ENCODE peak calls at places on chromosomes 4 and X, in ten cellular contexts. N, Y, Q, Z, B, X, F, A, R and M are unnamed samples.

GRCh38 chr4:122759639-122760310 is 27.3 kb downstream of the BBS12 start:
- DNase-seq in F (no peak), Z (no peak), B (no peak), Y (no peak), R (no peak), A (no peak), N (no peak), X (no peak), Q (no peak), M (no peak)

GRCh38 chr4:8847331-8847730 is 24.3 kb downstream of the HMX1 start:
- DNase-seq in Q (no peak), X (no peak), Y (peak), N (no peak), B (no peak), R (no peak), A (peak), Z (no peak), F (peak), M (no peak)

GRCh38 chrX:40158036-40158706 is 60.4 kb upstream of the BCOR start:
- DNase-seq in N (peak), R (no peak), X (no peak), F (no peak), B (no peak), A (no peak), Y (no peak), Z (no peak), Q (peak), M (no peak)

GRCh38 chr4:55340246-55340645 is 5.8 kb upstream of the SRD5A3 start:
- DNase-seq in B (no peak), Q (no peak), Y (no peak), N (no peak), F (no peak), R (no peak), A (no peak), Z (no peak), X (no peak), M (no peak)

GRCh38 chr4:145609494-145610427 is 9.4 kb upstream of the MMAA start:
- DNase-seq in Q (peak), A (peak), F (no peak), X (peak), R (peak), N (peak), B (peak), Y (no peak), Z (peak), M (no peak)

GRCh38 chrX:24594531-24594930 is 52.6 kb downstream of the PCYT1B start:
- DNase-seq in N (no peak), Q (no peak), Z (no peak), Y (no peak), R (no peak), B (no peak), A (no peak), X (no peak), F (no peak), M (no peak)

GRCh38 chr4:35565640-35566039 is 678.7 kb downstream of the ARAP2 start:
- DNase-seq in Q (no peak), B (no peak), Y (peak), X (no peak), N (no peak), A (no peak), F (no peak), Z (no peak), R (no peak), M (no peak)

GRCh38 chrX:69807400-69807799 is 191.5 kb downstream of the EDA start:
- DNase-seq in Y (no peak), B (no peak), X (no peak), A (no peak), N (no peak), Z (no peak), R (no peak), F (no peak), Q (no peak), M (no peak)

GRCh38 chr4:71187399-71188196 is 151.2 kb upstream of the SLC4A4 start:
- DNase-seq in Y (no peak), R (no peak), Q (no peak), B (peak), N (peak), X (peak), F (peak), A (peak), Z (no peak), M (no peak)

GRCh38 chr4:105631818-105632400 is 76.6 kb downstream of the INTS12 start:
- DNase-seq in R (no peak), Y (no peak), A (no peak), N (no peak), B (no peak), X (no peak), Z (no peak), Q (no peak), F (no peak), M (no peak)
- TF ChIP-seq EP300 in R (no peak), Y (no peak), A (no peak), N (no peak), B (no peak), X (no peak), Z (no peak), Q (no peak), F (no peak), M (no peak)

DNA sequence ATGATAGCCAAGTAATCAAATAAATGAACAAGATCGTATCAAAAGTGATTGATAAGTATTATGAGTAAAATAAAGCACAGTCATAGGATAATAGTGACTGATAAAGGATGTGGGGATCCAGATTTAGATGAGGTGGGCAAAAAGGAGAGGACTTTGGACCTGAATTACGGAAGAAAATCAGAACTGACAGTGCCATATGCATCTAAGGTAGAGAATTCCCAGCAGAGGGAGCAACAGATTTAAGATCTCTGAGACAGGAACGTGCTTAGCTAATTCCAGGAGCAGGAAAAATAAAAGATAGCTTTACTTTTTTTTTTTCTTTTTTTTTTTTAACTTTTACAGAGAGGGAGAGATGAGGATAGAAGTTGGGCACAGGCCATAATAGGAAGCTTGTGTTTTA is 189.9 kb downstream of the NWD2 start:
- DNase-seq in Z (no peak), Q (no peak), B (no peak), X (no peak), F (no peak), N (peak), A (no peak), R (no peak), Y (no peak), M (no peak)
- TF ChIP-seq CTCF in Z (no peak), Q (no peak), B (no peak), X (no peak), F (no peak), N (peak), A (no peak), R (no peak), Y (no peak), M (no peak)

GRCh38 chrX:27675493-27675892 is 85.3 kb downstream of the DCAF8L2 start:
- DNase-seq in X (no peak), R (no peak), B (no peak), A (no peak), Z (no peak), Q (no peak), Y (no peak), F (no peak), N (peak), M (no peak)
- TF ChIP-seq EP300 in X (no peak), R (no peak), B (no peak), A (no peak), Z (no peak), Q (no peak), Y (no peak), F (no peak), N (no peak), M (no peak)

GRCh38 chr4:1246901-1247810 is 1.8 kb downstream of the CTBP1 start:
- DNase-seq in Y (peak), X (no peak), B (peak), Z (peak), Q (peak), F (peak), R (no peak), A (peak), N (no peak), M (no peak)

GRCh38 chr4:1248262-1249147 is at the start of gene CTBP1:
- DNase-seq in A (peak), Q (peak), Z (peak), B (peak), F (peak), X (peak), Y (peak), R (peak), N (peak), M (no peak)

GRCh38 chr4:1246111-1246881 is 2.6 kb downstream of the CTBP1 start:
- DNase-seq in N (no peak), A (peak), F (peak), X (no peak), R (no peak), Z (no peak), Y (peak), B (peak), Q (peak), M (no peak)

GRCh38 chr4:1249148-1249730 is 309 bp upstream of the CTBP1 start:
- DNase-seq in B (peak), A (peak), Q (peak), X (peak), N (peak), F (peak), R (peak), Y (peak), Z (peak), M (peak)

DNA sequence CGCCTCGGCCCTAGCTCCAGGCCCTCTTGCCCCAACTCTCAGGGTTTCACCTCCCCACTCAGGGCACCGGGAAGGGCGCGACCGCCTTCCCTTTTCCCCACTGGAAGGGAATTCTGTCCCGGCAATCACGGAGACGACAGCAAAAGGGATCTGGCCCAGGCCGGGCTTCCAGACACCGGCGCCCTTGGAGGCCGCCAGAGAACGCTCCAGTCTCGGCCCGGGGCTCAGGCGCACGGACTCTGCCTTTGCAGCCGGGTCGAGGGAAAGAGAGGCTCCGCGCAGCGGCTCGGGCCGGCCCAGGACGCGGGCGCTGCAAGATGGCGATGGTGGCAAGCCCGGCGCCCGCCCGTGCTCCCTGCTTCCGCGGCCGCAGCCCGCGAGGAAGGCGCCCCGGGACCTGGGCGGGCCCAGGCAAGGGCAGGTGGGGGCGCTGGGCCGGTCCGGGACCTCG is 1.1 kb downstream of the CTBP1 start:
- DNase-seq in A (no peak), F (peak), X (no peak), Y (peak), Q (no peak), B (no peak), N (no peak), Z (no peak), R (no peak), M (no peak)
- TF ChIP-seq CTCF in A (no peak), F (no peak), X (no peak), Y (no peak), Q (no peak), B (no peak), N (no peak), Z (no peak), R (no peak), M (no peak)

GRCh38 chr4:22391548-22391947 is 124.3 kb downstream of the ADGRA3 start:
- DNase-seq in Z (no peak), A (no peak), B (no peak), F (no peak), N (no peak), X (no peak), Q (no peak), Y (no peak), R (no peak), M (no peak)
- TF ChIP-seq EP300 in Z (no peak), A (no peak), B (no peak), F (no peak), N (no peak), X (no peak), Q (no peak), Y (no peak), R (no peak), M (no peak)

DNA sequence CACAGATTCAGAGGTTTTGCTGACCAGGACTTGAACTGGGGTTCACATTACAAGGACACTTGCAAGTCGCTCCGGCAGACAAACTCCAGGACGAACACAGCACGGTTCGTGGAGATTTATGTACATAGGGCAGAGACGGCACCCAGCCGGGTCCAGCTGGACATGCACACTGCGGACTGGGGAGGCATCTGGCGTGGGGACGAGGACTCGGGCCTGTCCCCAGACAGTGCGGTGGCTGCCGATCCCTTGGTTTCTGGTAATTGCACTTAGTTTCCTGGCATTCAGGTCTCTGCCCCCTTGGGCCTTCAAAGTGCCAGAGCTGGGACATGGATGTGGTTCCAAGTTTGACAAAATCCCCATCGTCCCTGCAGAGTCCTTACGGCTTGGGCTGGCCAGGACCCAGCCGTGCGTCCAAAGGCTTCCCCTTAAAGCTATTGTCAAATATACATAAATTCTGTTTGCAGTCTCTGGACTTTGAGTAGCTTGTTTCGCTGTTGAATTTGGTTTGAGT is 6.3 kb upstream of the C4orf50 start:
- DNase-seq in Q (no peak), B (no peak), Y (no peak), Z (no peak), A (no peak), R (no peak), X (no peak), F (no peak), N (no peak), M (no peak)
- TF ChIP-seq CTCF in Q (no peak), B (no peak), Y (no peak), Z (no peak), A (no peak), R (no peak), X (no peak), F (no peak), N (no peak), M (no peak)

DNA sequence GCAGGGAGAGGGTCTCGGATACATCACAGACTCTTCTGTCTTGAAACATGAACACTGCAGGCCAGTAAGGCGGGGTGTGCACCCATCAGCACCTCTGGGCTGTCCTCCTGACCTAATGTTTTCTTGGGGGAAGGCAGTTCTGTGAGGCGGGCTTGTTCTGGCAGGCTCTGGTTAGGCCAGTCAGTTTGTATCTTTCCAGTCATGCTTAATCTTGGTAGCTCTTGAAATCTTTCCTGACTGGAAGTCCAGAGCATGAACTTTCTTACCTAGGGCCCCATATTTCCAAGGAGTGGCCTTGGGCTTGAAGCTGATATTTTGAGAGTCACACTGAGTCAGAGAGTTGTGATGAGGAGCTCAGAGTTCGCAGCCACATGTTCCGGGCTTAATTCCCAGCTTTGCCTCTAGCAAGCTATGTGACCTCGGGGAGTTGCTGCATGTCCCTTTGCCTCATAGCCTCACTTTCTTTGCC is 54.2 kb upstream of the RASSF6 start:
- DNase-seq in R (no peak), F (no peak), B (no peak), Z (no peak), N (no peak), Q (no peak), X (no peak), Y (no peak), A (no peak), M (no peak)
- TF ChIP-seq EP300 in R (no peak), F (no peak), B (no peak), Z (no peak), N (no peak), Q (no peak), X (no peak), Y (no peak), A (no peak), M (no peak)

GRCh38 chrX:136210243-136210642 is 41.0 kb downstream of the MAP7D3 start:
- DNase-seq in Y (no peak), A (no peak), N (no peak), Q (no peak), F (no peak), Z (no peak), X (no peak), B (no peak), R (no peak), M (no peak)

GRCh38 chrX:136209751-136210150 is 41.4 kb downstream of the MAP7D3 start:
- DNase-seq in X (no peak), Q (no peak), A (no peak), B (no peak), F (no peak), Y (no peak), R (no peak), Z (no peak), N (no peak), M (no peak)

GRCh38 chrX:136207546-136207945 is 43.7 kb downstream of the MAP7D3 start:
- DNase-seq in R (no peak), Y (no peak), N (no peak), F (no peak), Q (no peak), B (no peak), A (no peak), Z (no peak), X (no peak), M (no peak)

GRCh38 chrX:136210806-136211205 is 40.4 kb downstream of the MAP7D3 start:
- DNase-seq in Q (no peak), Y (no peak), B (no peak), A (no peak), Z (no peak), R (no peak), F (no peak), N (no peak), X (no peak), M (no peak)

GRCh38 chrX:136209016-136209738 is 42.0 kb downstream of the MAP7D3 start:
- DNase-seq in Z (peak), B (no peak), R (peak), Q (peak), F (peak), X (peak), N (peak), A (peak), Y (no peak), M (no peak)
- TF ChIP-seq CTCF in Z (peak), B (peak), R (peak), Q (peak), F (peak), X (peak), N (peak), A (peak), Y (peak), M (peak)

GRCh38 chr4:25466966-25467697 is 90.1 kb downstream of the ANAPC4 start:
- DNase-seq in R (no peak), X (no peak), Y (no peak), Q (no peak), A (no peak), B (no peak), F (no peak), N (no peak), Z (no peak), M (no peak)

GRCh38 chr4:25467843-25468242 is 90.8 kb downstream of the ANAPC4 start:
- DNase-seq in R (no peak), A (no peak), Q (no peak), Y (no peak), X (no peak), N (no peak), Z (no peak), B (no peak), F (no peak), M (no peak)
- TF ChIP-seq EP300 in R (no peak), A (no peak), Q (no peak), Y (no peak), X (no peak), N (no peak), Z (no peak), B (no peak), F (no peak), M (no peak)

DNA sequence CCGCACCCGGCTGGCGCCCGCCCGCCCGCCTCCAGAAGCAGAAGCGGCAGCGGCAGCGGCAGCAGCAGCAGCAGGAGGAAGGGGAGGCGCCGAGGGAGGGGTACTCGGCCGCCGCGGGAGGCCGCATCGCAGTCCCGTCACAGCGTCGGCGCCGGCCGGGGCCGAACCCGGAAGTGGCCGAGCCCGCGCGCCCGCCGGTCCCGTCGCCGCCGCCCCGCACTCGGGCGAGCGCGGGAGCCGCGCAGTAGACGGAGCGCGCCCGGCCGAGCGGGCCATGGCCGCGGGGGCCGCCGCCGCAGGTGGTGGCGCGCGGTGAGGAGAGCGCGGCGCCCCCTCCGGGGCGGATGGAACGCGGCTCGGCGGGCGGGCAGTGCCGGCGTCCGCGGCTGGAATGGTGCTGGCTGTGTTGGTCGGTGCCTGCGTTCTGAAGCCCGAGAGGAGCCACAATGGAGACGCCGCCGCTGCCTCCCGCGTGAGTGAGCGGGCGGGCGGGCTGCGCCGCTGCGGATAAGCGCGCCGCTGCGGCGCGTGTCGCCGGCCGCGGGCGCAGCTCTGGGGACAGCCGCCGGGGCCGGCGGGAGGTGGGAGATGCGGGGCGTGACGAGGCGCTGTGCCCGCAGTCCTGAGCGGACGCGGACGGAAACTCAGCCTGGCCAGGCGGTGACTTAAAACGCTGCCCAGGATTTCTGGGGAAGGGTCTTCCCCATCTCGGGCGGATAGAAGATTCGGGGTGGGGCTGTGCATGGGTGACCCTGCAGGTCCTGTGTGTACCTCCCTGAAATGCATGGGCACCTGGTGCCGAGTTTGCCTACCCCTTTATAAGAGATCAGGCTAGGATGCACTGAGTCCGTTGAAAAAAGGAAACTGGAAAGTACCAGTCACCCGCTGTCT is at the start of gene KLHL2:
- DNase-seq in Y (peak), B (peak), Q (peak), Z (peak), R (peak), A (peak), F (peak), N (peak), X (peak), M (no peak)
- TF ChIP-seq CTCF in Y (no peak), B (no peak), Q (no peak), Z (no peak), R (no peak), A (no peak), F (no peak), N (no peak), X (no peak), M (no peak)